ENCODE peak calls at places on chromosomes 4 and X, in six cellular contexts. Y, E, J, Z, D and M are unnamed samples.

GRCh38 chrX:107227780-107228485 is 21.5 kb downstream of the DNAAF6 start:
- DNase-seq in Y (no peak), E (no peak), J (no peak), Z (no peak), D (no peak), M (no peak)

GRCh38 chrX:40415675-40416074 is 165.1 kb upstream of the ATP6AP2 start:
- DNase-seq in Y (no peak), E (no peak), J (no peak), Z (no peak), D (no peak), M (no peak)

GRCh38 chrX:124388562-124388961 is 42.2 kb downstream of the SH2D1A start:
- DNase-seq in Y (peak; percentile 41), E (peak; percentile 3), J (peak; percentile 72), Z (no peak), D (no peak), M (peak; percentile 57)

GRCh38 chrX:119190736-119191282 is 45.3 kb upstream of the PGRMC1 start:
- DNase-seq in Y (no peak), E (no peak), J (no peak), Z (no peak), D (no peak), M (no peak)

GRCh38 chr4:7981738-7982394 is 42.2 kb upstream of the AFAP1 start:
- DNase-seq in Y (peak; percentile 66), E (no peak), J (no peak), Z (no peak), D (no peak), M (no peak)

GRCh38 chr4:14223461-14223860 is 595.9 kb upstream of the BOD1L1 start:
- DNase-seq in Y (peak; percentile 17), E (no peak), J (no peak), Z (no peak), D (no peak), M (no peak)

GRCh38 chrX:30504309-30504708 is 73.3 kb downstream of the TASL start:
- DNase-seq in Y (peak; percentile 13), E (peak; percentile 22), J (peak; percentile 21), Z (no peak), D (peak; percentile 21), M (no peak)

GRCh38 chr4:60531790-60532189 is 668.3 kb upstream of the ADGRL3 start:
- DNase-seq in Y (no peak), E (no peak), J (no peak), Z (no peak), D (no peak), M (no peak)

GRCh38 chr4:76078033-76078613 is 3.6 kb downstream of the ART3 start:
- DNase-seq in Y (no peak), E (no peak), J (no peak), Z (no peak), D (no peak), M (no peak)

GRCh38 chr4:145619639-145619996 is 433 bp downstream of the MMAA start:
- DNase-seq in Y (peak; percentile 93), E (peak; percentile 47), J (no peak), Z (peak; percentile 28), D (no peak), M (peak; percentile 6)

GRCh38 chr4:5206391-5206790 is 155.1 kb downstream of the STK32B start:
- DNase-seq in Y (no peak), E (peak; percentile 91), J (no peak), Z (no peak), D (peak; percentile 48), M (no peak)

GRCh38 chrX:132480581-132481203 is 8.1 kb downstream of the MBNL3 start:
- DNase-seq in Y (peak; percentile 75), E (peak; percentile 7), J (peak; percentile 92), Z (peak; percentile 59), D (peak; percentile 20), M (peak; percentile 28)

GRCh38 chr4:20046179-20046578 is 205.5 kb upstream of the SLIT2 start:
- DNase-seq in Y (no peak), E (no peak), J (no peak), Z (no peak), D (no peak), M (no peak)

GRCh38 chrX:43971966-43972961 is 926 bp downstream of the NDP start:
- DNase-seq in Y (no peak), E (peak; percentile 34), J (no peak), Z (no peak), D (peak; percentile 19), M (no peak)

GRCh38 chrX:153600032-153600373 is 1.1 kb upstream of the CCNQ start:
- DNase-seq in Y (peak; percentile 9), E (no peak), J (no peak), Z (no peak), D (peak; percentile 1), M (no peak)

GRCh38 chrX:34901761-34902160 is 40.8 kb upstream of the FAM47B start:
- DNase-seq in Y (no peak), E (no peak), J (no peak), Z (no peak), D (no peak), M (no peak)

GRCh38 chr4:25760048-25760447 is 102.7 kb downstream of the SEL1L3 start:
- DNase-seq in Y (no peak), E (no peak), J (no peak), Z (no peak), D (no peak), M (no peak)

GRCh38 chrX:46840946-46841740 is 4.3 kb downstream of the RP2 start:
- DNase-seq in Y (no peak), E (no peak), J (no peak), Z (no peak), D (no peak), M (no peak)

GRCh38 chrX:54708404-54708803 is 89.7 kb downstream of the ITIH6 start:
- DNase-seq in Y (no peak), E (no peak), J (no peak), Z (no peak), D (no peak), M (no peak)

GRCh38 chrX:21661316-21661715 is 3.2 kb upstream of the KLHL34 start:
- DNase-seq in Y (no peak), E (no peak), J (no peak), Z (no peak), D (no peak), M (no peak)

GRCh38 chrX:49930046-49930445 is 7.7 kb downstream of the CLCN5 start:
- DNase-seq in Y (no peak), E (no peak), J (no peak), Z (no peak), D (no peak), M (no peak)

GRCh38 chr4:112099701-112100289 is 45.5 kb upstream of the FAM241A start:
- DNase-seq in Y (peak; percentile 57), E (peak; percentile 39), J (peak; percentile 51), Z (no peak), D (peak; percentile 45), M (no peak)

GRCh38 chr4:146099585-146099984 is 75.9 kb upstream of the LSM6 start:
- DNase-seq in Y (no peak), E (no peak), J (no peak), Z (no peak), D (no peak), M (no peak)

GRCh38 chr4:186298034-186298647 is 32.2 kb downstream of the F11 start:
- DNase-seq in Y (no peak), E (no peak), J (no peak), Z (no peak), D (no peak), M (no peak)

GRCh38 chr4:109701566-109702399 is 1.5 kb downstream of the CASP6 start:
- DNase-seq in Y (peak; percentile 82), E (no peak), J (peak; percentile 27), Z (no peak), D (no peak), M (no peak)

GRCh38 chr4:140116442-140117104 is 37.4 kb downstream of the MAML3 start:
- DNase-seq in Y (no peak), E (peak; percentile 44), J (no peak), Z (no peak), D (no peak), M (no peak)

GRCh38 chr4:87038837-87039715 is 104.3 kb downstream of the AFF1 start:
- DNase-seq in Y (no peak), E (peak; percentile 94), J (no peak), Z (no peak), D (peak; percentile 44), M (no peak)

GRCh38 chr4:7781993-7782392 is 157.7 kb downstream of the AFAP1 start:
- DNase-seq in Y (no peak), E (no peak), J (no peak), Z (no peak), D (no peak), M (no peak)

GRCh38 chrX:17596051-17596450 is 141.2 kb upstream of the SCML1 start:
- DNase-seq in Y (no peak), E (peak; percentile 45), J (no peak), Z (no peak), D (no peak), M (no peak)

GRCh38 chrX:102835504-102836146 is 101.4 kb upstream of the RAB40AL start:
- DNase-seq in Y (peak; percentile 15), E (no peak), J (peak; percentile 17), Z (no peak), D (no peak), M (no peak)

GRCh38 chrX:136671006-136671610 is 23.1 kb downstream of the CD40LG start:
- DNase-seq in Y (no peak), E (no peak), J (no peak), Z (no peak), D (no peak), M (no peak)

GRCh38 chrX:23888887-23889501 is 18.7 kb downstream of the APOO start:
- DNase-seq in Y (no peak), E (peak; percentile 20), J (no peak), Z (no peak), D (peak; percentile 63), M (no peak)
- H3K27ac ChIP-seq in Y (no peak overlapping the region), E (peak overlapping the region; percentile 83), J (no peak overlapping the region), Z (no peak overlapping the region), D (peak overlapping the region; percentile 71), M (no peak overlapping the region)

GRCh38 chrX:129520151-129520550 is 3.1 kb downstream of the SMARCA1 start:
- DNase-seq in Y (no peak), E (no peak), J (no peak), Z (no peak), D (no peak), M (no peak)

GRCh38 chrX:129523076-129524055 is at the start of gene SMARCA1:
- DNase-seq in Y (no peak), E (peak; percentile 61), J (no peak), Z (no peak), D (peak; percentile 48), M (no peak)

GRCh38 chrX:129525162-129525561 is 1.9 kb upstream of the SMARCA1 start:
- DNase-seq in Y (no peak), E (no peak), J (no peak), Z (no peak), D (no peak), M (no peak)

GRCh38 chrX:129524250-129524850 is 1.1 kb upstream of the SMARCA1 start:
- DNase-seq in Y (no peak), E (no peak), J (no peak), Z (no peak), D (no peak), M (no peak)

GRCh38 chrX:129522184-129523059 is 868 bp downstream of the SMARCA1 start:
- DNase-seq in Y (peak; percentile 28), E (peak; percentile 48), J (no peak), Z (no peak), D (peak; percentile 36), M (no peak)
- H3K27ac ChIP-seq in Y (no peak overlapping the region), E (peak overlapping the region; percentile 38), J (no peak overlapping the region), Z (no peak overlapping the region), D (no peak overlapping the region), M (no peak overlapping the region)

GRCh38 chr4:84892950-84893349 is 73.5 kb downstream of the WDFY3 start:
- DNase-seq in Y (no peak), E (no peak), J (no peak), Z (no peak), D (no peak), M (no peak)
- H3K27ac ChIP-seq in Y (no peak overlapping the region), E (no peak overlapping the region), J (no peak overlapping the region), Z (no peak overlapping the region), D (no peak overlapping the region), M (no peak overlapping the region)

GRCh38 chrX:7347465-7347864 is 199.5 kb upstream of the PUDP start:
- DNase-seq in Y (no peak), E (no peak), J (no peak), Z (no peak), D (no peak), M (no peak)
- H3K27ac ChIP-seq in Y (no peak overlapping the region), E (no peak overlapping the region), J (no peak overlapping the region), Z (no peak overlapping the region), D (no peak overlapping the region), M (no peak overlapping the region)